ENCODE peak calls at places on chromosomes 6 and 20, in eight cellular contexts. J is NB4, Z is body of pancreas, L is dorsolateral prefrontal cortex, K is astrocyte, N is lower lobe of right lung, W is GM12878, R is mammary epithelial cell. M is an unnamed sample.

GRCh38 chr20:4244700-4245485 is 229.5 kb upstream of the RNF24 start:
- DNase-seq in R (no peak), K (no peak), N (no peak), L (no peak), Z (peak; percentile 41), J (no peak), W (no peak), M (no peak)

GRCh38 chr20:313948-314347 is 11.4 kb upstream of the SOX12 start:
- DNase-seq in R (peak; percentile 85), K (peak; percentile 64), W (no peak), Z (no peak), N (no peak), L (no peak), J (peak; percentile 50), M (peak; percentile 73)

GRCh38 chr20:32004963-32005362 is 5.3 kb upstream of the CCM2L start:
- DNase-seq in W (no peak), J (peak; percentile 52), K (no peak), N (no peak), Z (no peak), L (no peak), R (no peak), M (peak; percentile 25)

GRCh38 chr20:63589261-63590217 is 15.5 kb upstream of the HELZ2 start:
- DNase-seq in R (no peak), J (no peak), L (no peak), N (peak; percentile 42), W (no peak), K (no peak), Z (peak; percentile 44), M (no peak)

GRCh38 chr6:112252571-112253504 is 1.5 kb downstream of the LAMA4 start:
- DNase-seq in K (peak; percentile 57), J (no peak), Z (no peak), W (no peak), R (no peak), L (no peak), N (no peak), M (peak; percentile 79)

GRCh38 chr6:104959453-104959858 is 2.5 kb downstream of the LIN28B start:
- DNase-seq in K (no peak), L (no peak), R (no peak), J (peak; percentile 21), Z (no peak), W (no peak), N (no peak), M (no peak)

GRCh38 chr20:32474717-32474966 is 110.5 kb downstream of the NOL4L start:
- DNase-seq in W (no peak), Z (no peak), L (no peak), N (no peak), K (no peak), J (no peak), R (no peak), M (no peak)

GRCh38 chr6:140062042-140063041 is 687.9 kb upstream of the CITED2 start:
- DNase-seq in K (peak; percentile 99), N (no peak), J (no peak), W (no peak), R (peak; percentile 82), L (no peak), Z (no peak), M (peak; percentile 99)

GRCh38 chr6:34146801-34147592 is 1.1 kb upstream of the GRM4 start:
- DNase-seq in J (no peak), W (no peak), L (no peak), R (peak; percentile 46), Z (no peak), N (peak; percentile 24), K (peak; percentile 64), M (peak; percentile 58)

GRCh38 chr6:125123468-125124249 is 29.9 kb upstream of the TPD52L1 start:
- DNase-seq in R (no peak), N (no peak), W (no peak), Z (no peak), J (no peak), K (no peak), L (no peak), M (no peak)

GRCh38 chr6:142740449-142740848 is 204.5 kb downstream of the HIVEP2 start:
- DNase-seq in Z (no peak), W (no peak), R (peak; percentile 27), J (no peak), K (peak; percentile 37), L (no peak), N (no peak), M (peak; percentile 76)

GRCh38 chr20:49909499-49910339 is 5.6 kb downstream of the SPATA2 start:
- DNase-seq in W (no peak), J (peak; percentile 76), N (no peak), Z (no peak), L (no peak), K (no peak), R (no peak), M (no peak)

GRCh38 chr6:29946787-29947186 is 4.5 kb downstream of the HLA-A start:
- DNase-seq in L (no peak), N (no peak), K (no peak), W (no peak), R (no peak), J (no peak), Z (no peak), M (no peak)

GRCh38 chr6:150417899-150418824 is 49.4 kb downstream of the IYD start:
- DNase-seq in N (no peak), J (peak; percentile 67), L (no peak), W (peak; percentile 40), R (peak; percentile 79), Z (peak; percentile 29), K (peak; percentile 91), M (peak; percentile 93)

GRCh38 chr6:52517502-52518278 is 59.2 kb downstream of the TRAM2 start:
- DNase-seq in J (peak; percentile 87), K (peak; percentile 96), N (no peak), Z (peak; percentile 66), W (no peak), R (peak; percentile 85), L (peak; percentile 50), M (peak; percentile 94)

GRCh38 chr6:104623052-104623690 is 236.5 kb downstream of the HACE1 start:
- DNase-seq in L (no peak), K (no peak), W (no peak), R (no peak), N (no peak), J (peak; percentile 89), Z (no peak), M (no peak)

GRCh38 chr6:101994521-101994920 is 601.0 kb downstream of the GRIK2 start:
- DNase-seq in R (no peak), J (no peak), Z (no peak), K (no peak), L (no peak), N (no peak), W (no peak), M (no peak)

GRCh38 chr20:22462975-22463914 is 121.1 kb downstream of the FOXA2 start:
- DNase-seq in R (peak; percentile 29), L (no peak), K (no peak), W (no peak), J (peak; percentile 9), N (no peak), Z (no peak), M (no peak)

GRCh38 chr20:17859616-17860232 is 108.9 kb downstream of the SNX5 start:
- DNase-seq in R (no peak), W (no peak), K (no peak), N (no peak), J (no peak), L (no peak), Z (peak; percentile 66), M (no peak)

GRCh38 chr6:53805725-53806124 is 10.9 kb downstream of the LRRC1 start:
- DNase-seq in J (no peak), K (no peak), N (no peak), Z (no peak), L (no peak), R (no peak), W (no peak), M (no peak)

GRCh38 chr20:1171461-1172093 is 13.2 kb downstream of the TMEM74B start:
- DNase-seq in Z (no peak), W (no peak), J (peak; percentile 59), K (peak; percentile 12), R (no peak), L (no peak), N (no peak), M (peak; percentile 13)

GRCh38 chr6:31547727-31548422 is 467 bp downstream of the NFKBIL1 start:
- DNase-seq in L (no peak), Z (no peak), R (no peak), W (no peak), K (no peak), J (no peak), N (peak; percentile 53), M (no peak)

GRCh38 chr6:15413558-15414257 is 167.8 kb downstream of the JARID2 start:
- DNase-seq in N (no peak), K (peak; percentile 52), R (no peak), W (no peak), J (no peak), L (no peak), Z (no peak), M (peak; percentile 61)

GRCh38 chr20:21100590-21101452 is 5.3 kb downstream of the LINC00237 start:
- DNase-seq in W (no peak), L (no peak), K (no peak), Z (no peak), N (peak; percentile 55), J (peak; percentile 86), R (no peak), M (peak; percentile 32)

GRCh38 chr6:31874836-31875572 is 3.8 kb downstream of the SLC44A4 start:
- DNase-seq in L (no peak), K (no peak), R (no peak), N (no peak), Z (no peak), W (no peak), J (no peak), M (peak; percentile 45)

GRCh38 chr6:5478380-5478779 is 217.1 kb downstream of the FARS2 start:
- DNase-seq in K (no peak), L (no peak), N (no peak), J (no peak), W (no peak), Z (no peak), R (no peak), M (no peak)

GRCh38 chr6:169885831-169886230 is 134.4 kb downstream of the ERMARD start:
- DNase-seq in N (no peak), J (no peak), W (no peak), Z (no peak), K (no peak), L (no peak), R (no peak), M (no peak)

GRCh38 chr6:41664271-41664670 is 26.0 kb downstream of the MDFI start:
- DNase-seq in W (no peak), N (no peak), K (no peak), Z (no peak), J (no peak), R (no peak), L (no peak), M (no peak)
- H3K4me3 ChIP-seq in W (no peak overlapping the region), N (no peak overlapping the region), K (no peak overlapping the region), Z (no peak overlapping the region), J (no peak overlapping the region), R (no peak overlapping the region), L (no peak overlapping the region), M (no peak overlapping the region)

GRCh38 chr20:9689041-9689440 is 149.8 kb downstream of the PAK5 start:
- DNase-seq in Z (no peak), N (no peak), K (no peak), L (no peak), W (no peak), R (no peak), J (no peak), M (no peak)
- TF ChIP-seq CTCF in Z (no peak), N (no peak), K (no peak), L (no peak), W (no peak), R (no peak), J (no peak), M (no peak)

GRCh38 chr6:28695671-28696537 is 170.2 kb downstream of the GPX5 start:
- DNase-seq in W (no peak), R (peak; percentile 64), J (no peak), L (no peak), K (peak; percentile 10), N (no peak), Z (no peak), M (peak; percentile 45)
- H3K4me3 ChIP-seq in W (no peak overlapping the region), R (no peak overlapping the region), J (no peak overlapping the region), L (peak overlapping the region; percentile 5), K (no peak overlapping the region), N (no peak overlapping the region), Z (no peak overlapping the region), M (peak overlapping the region; percentile 34)

GRCh38 chr6:12899080-12899815 is 182.7 kb downstream of the PHACTR1 start:
- DNase-seq in L (no peak), W (no peak), Z (no peak), J (peak; percentile 10), R (no peak), K (no peak), N (no peak), M (no peak)
- TF ChIP-seq CTCF in L (no peak), W (no peak), Z (no peak), J (no peak), R (no peak), K (no peak), N (no peak), M (peak; percentile 12)